ENCODE peak calls at places on chromosomes 11 and 22, in nine cellular contexts. One of them, this sample, is unnamed.

GRCh38 chr22:36347094-36347493 is 40.7 kb downstream of the MYH9 start:
- DNase-seq in CD8-positive, alpha-beta T cell: no peak
- DNase-seq in spleen: no peak
- DNase-seq in endodermal cell: no peak
- DNase-seq in CD4-positive, alpha-beta T cell: no peak
- DNase-seq in body of pancreas: no peak
- DNase-seq in ovary: no peak
- DNase-seq in keratinocyte: no peak
- DNase-seq in IMR-90: no peak
- DNase-seq in this sample: no peak

GRCh38 chr22:42388130-42388797 is 43.9 kb downstream of the NFAM1 start:
- DNase-seq in endodermal cell: no peak
- DNase-seq in body of pancreas: peak; percentile 23
- DNase-seq in CD8-positive, alpha-beta T cell: no peak
- DNase-seq in ovary: no peak
- DNase-seq in CD4-positive, alpha-beta T cell: no peak
- DNase-seq in IMR-90: peak; percentile 17
- DNase-seq in keratinocyte: no peak
- DNase-seq in spleen: no peak
- DNase-seq in this sample: no peak

GRCh38 chr22:25744694-25745093 is 2.7 kb downstream of the MYO18B start:
- DNase-seq in CD4-positive, alpha-beta T cell: no peak
- DNase-seq in keratinocyte: no peak
- DNase-seq in endodermal cell: no peak
- DNase-seq in ovary: no peak
- DNase-seq in IMR-90: no peak
- DNase-seq in CD8-positive, alpha-beta T cell: no peak
- DNase-seq in spleen: no peak
- DNase-seq in body of pancreas: no peak
- DNase-seq in this sample: no peak

GRCh38 chr11:34052608-34053160 is 1.2 kb downstream of the CAPRIN1 start:
- DNase-seq in IMR-90: no peak
- DNase-seq in keratinocyte: no peak
- DNase-seq in CD4-positive, alpha-beta T cell: peak; percentile 18
- DNase-seq in spleen: peak; percentile 89
- DNase-seq in body of pancreas: peak; percentile 38
- DNase-seq in ovary: no peak
- DNase-seq in CD8-positive, alpha-beta T cell: peak; percentile 1
- DNase-seq in endodermal cell: peak; percentile 67
- DNase-seq in this sample: no peak

GRCh38 chr11:128291835-128292234 is 295.5 kb downstream of the ETS1 start:
- DNase-seq in endodermal cell: no peak
- DNase-seq in CD8-positive, alpha-beta T cell: peak; percentile 35
- DNase-seq in body of pancreas: no peak
- DNase-seq in CD4-positive, alpha-beta T cell: peak; percentile 67
- DNase-seq in ovary: no peak
- DNase-seq in spleen: peak; percentile 84
- DNase-seq in IMR-90: no peak
- DNase-seq in keratinocyte: no peak
- DNase-seq in this sample: no peak

GRCh38 chr11:134359646-134360045 is 27.9 kb downstream of the GLB1L2 start:
- DNase-seq in spleen: peak; percentile 25
- DNase-seq in ovary: no peak
- DNase-seq in CD4-positive, alpha-beta T cell: no peak
- DNase-seq in body of pancreas: no peak
- DNase-seq in CD8-positive, alpha-beta T cell: no peak
- DNase-seq in IMR-90: no peak
- DNase-seq in endodermal cell: no peak
- DNase-seq in keratinocyte: no peak
- DNase-seq in this sample: no peak

GRCh38 chr11:125084761-125085231 is 21.7 kb downstream of the SLC37A2 start:
- DNase-seq in ovary: no peak
- DNase-seq in body of pancreas: no peak
- DNase-seq in keratinocyte: no peak
- DNase-seq in CD8-positive, alpha-beta T cell: no peak
- DNase-seq in endodermal cell: peak; percentile 31
- DNase-seq in IMR-90: no peak
- DNase-seq in CD4-positive, alpha-beta T cell: no peak
- DNase-seq in spleen: peak; percentile 69
- DNase-seq in this sample: no peak

GRCh38 chr22:19105867-19106802 is 16.1 kb downstream of the DGCR2 start:
- DNase-seq in keratinocyte: no peak
- DNase-seq in ovary: no peak
- DNase-seq in spleen: no peak
- DNase-seq in IMR-90: no peak
- DNase-seq in endodermal cell: no peak
- DNase-seq in CD4-positive, alpha-beta T cell: peak; percentile 52
- DNase-seq in body of pancreas: peak; percentile 35
- DNase-seq in CD8-positive, alpha-beta T cell: peak; percentile 36
- DNase-seq in this sample: no peak

GRCh38 chr22:42856179-42856864 is 751 bp downstream of the ARFGAP3 start:
- DNase-seq in endodermal cell: no peak
- DNase-seq in body of pancreas: peak; percentile 72
- DNase-seq in CD4-positive, alpha-beta T cell: peak; percentile 50
- DNase-seq in CD8-positive, alpha-beta T cell: no peak
- DNase-seq in IMR-90: peak; percentile 22
- DNase-seq in spleen: peak; percentile 88
- DNase-seq in ovary: peak; percentile 61
- DNase-seq in keratinocyte: no peak
- DNase-seq in this sample: no peak

GRCh38 chr22:45102896-45103420 is 60.8 kb upstream of the NUP50 start:
- DNase-seq in CD8-positive, alpha-beta T cell: no peak
- DNase-seq in IMR-90: no peak
- DNase-seq in ovary: no peak
- DNase-seq in spleen: no peak
- DNase-seq in CD4-positive, alpha-beta T cell: no peak
- DNase-seq in keratinocyte: no peak
- DNase-seq in endodermal cell: no peak
- DNase-seq in body of pancreas: no peak
- DNase-seq in this sample: no peak

GRCh38 chr11:1198766-1199688 is 23.8 kb upstream of the MUC5B start:
- DNase-seq in body of pancreas: peak; percentile 7
- DNase-seq in CD8-positive, alpha-beta T cell: no peak
- DNase-seq in IMR-90: no peak
- DNase-seq in keratinocyte: no peak
- DNase-seq in CD4-positive, alpha-beta T cell: no peak
- DNase-seq in endodermal cell: peak; percentile 42
- DNase-seq in ovary: no peak
- DNase-seq in spleen: peak; percentile 72
- DNase-seq in this sample: no peak

GRCh38 chr11:60830478-60831142 is 11.3 kb upstream of the CCDC86 start:
- DNase-seq in endodermal cell: no peak
- DNase-seq in CD8-positive, alpha-beta T cell: no peak
- DNase-seq in CD4-positive, alpha-beta T cell: no peak
- DNase-seq in spleen: no peak
- DNase-seq in keratinocyte: no peak
- DNase-seq in body of pancreas: no peak
- DNase-seq in ovary: no peak
- DNase-seq in IMR-90: no peak
- DNase-seq in this sample: no peak

GRCh38 chr11:126176853-126177470 is 34.5 kb downstream of the RPUSD4 start:
- DNase-seq in keratinocyte: no peak
- DNase-seq in ovary: no peak
- DNase-seq in body of pancreas: no peak
- DNase-seq in spleen: peak; percentile 45
- DNase-seq in endodermal cell: no peak
- DNase-seq in CD4-positive, alpha-beta T cell: no peak
- DNase-seq in IMR-90: no peak
- DNase-seq in CD8-positive, alpha-beta T cell: no peak
- DNase-seq in this sample: no peak

GRCh38 chr11:89487016-89487415 is 4.2 kb downstream of the NOX4 start:
- DNase-seq in IMR-90: peak; percentile 75
- DNase-seq in keratinocyte: no peak
- DNase-seq in spleen: no peak
- DNase-seq in CD4-positive, alpha-beta T cell: no peak
- DNase-seq in ovary: no peak
- DNase-seq in body of pancreas: no peak
- DNase-seq in endodermal cell: no peak
- DNase-seq in CD8-positive, alpha-beta T cell: no peak
- DNase-seq in this sample: no peak

GRCh38 chr11:72896431-72896830 is 82.2 kb downstream of the ATG16L2 start:
- DNase-seq in CD4-positive, alpha-beta T cell: no peak
- DNase-seq in IMR-90: no peak
- DNase-seq in CD8-positive, alpha-beta T cell: no peak
- DNase-seq in ovary: no peak
- DNase-seq in endodermal cell: no peak
- DNase-seq in body of pancreas: no peak
- DNase-seq in spleen: no peak
- DNase-seq in keratinocyte: no peak
- DNase-seq in this sample: no peak

GRCh38 chr22:39932918-39933649 is 27.1 kb upstream of the TMA7B start:
- DNase-seq in endodermal cell: peak; percentile 91
- DNase-seq in CD8-positive, alpha-beta T cell: peak; percentile 27
- DNase-seq in IMR-90: no peak
- DNase-seq in spleen: no peak
- DNase-seq in ovary: no peak
- DNase-seq in keratinocyte: no peak
- DNase-seq in CD4-positive, alpha-beta T cell: no peak
- DNase-seq in body of pancreas: peak; percentile 52
- DNase-seq in this sample: no peak

GRCh38 chr22:44024288-44024908 is at the start of gene PARVB:
- DNase-seq in endodermal cell: peak; percentile 66
- DNase-seq in keratinocyte: no peak
- DNase-seq in body of pancreas: peak; percentile 19
- DNase-seq in CD4-positive, alpha-beta T cell: no peak
- DNase-seq in spleen: peak; percentile 87
- DNase-seq in CD8-positive, alpha-beta T cell: no peak
- DNase-seq in IMR-90: no peak
- DNase-seq in ovary: peak; percentile 28
- DNase-seq in this sample: no peak

GRCh38 chr22:49136041-49136815 is 691.4 kb downstream of the BRD1 start:
- DNase-seq in endodermal cell: no peak
- DNase-seq in body of pancreas: no peak
- DNase-seq in ovary: no peak
- DNase-seq in keratinocyte: no peak
- DNase-seq in IMR-90: no peak
- DNase-seq in spleen: peak; percentile 53
- DNase-seq in CD4-positive, alpha-beta T cell: no peak
- DNase-seq in CD8-positive, alpha-beta T cell: no peak
- DNase-seq in this sample: no peak
- H3K27me3 ChIP-seq in endodermal cell: no peaks in the 10 kb centered on the region
- H3K27me3 ChIP-seq in body of pancreas: no peaks in the 10 kb centered on the region
- H3K27me3 ChIP-seq in ovary: no peaks in the 10 kb centered on the region
- H3K27me3 ChIP-seq in keratinocyte: no peaks in the 10 kb centered on the region
- H3K27me3 ChIP-seq in IMR-90: no peaks in the 10 kb centered on the region
- H3K27me3 ChIP-seq in spleen: peaks cover 71% of the 10 kb centered on the region
- H3K27me3 ChIP-seq in CD4-positive, alpha-beta T cell: no peaks in the 10 kb centered on the region
- H3K27me3 ChIP-seq in CD8-positive, alpha-beta T cell: no peaks in the 10 kb centered on the region
- H3K27me3 ChIP-seq in this sample: no peaks in the 10 kb centered on the region

GRCh38 chr11:27716216-27716615 is 16.0 kb upstream of the BDNF start:
- DNase-seq in spleen: no peak
- DNase-seq in body of pancreas: no peak
- DNase-seq in ovary: no peak
- DNase-seq in keratinocyte: no peak
- DNase-seq in CD8-positive, alpha-beta T cell: no peak
- DNase-seq in CD4-positive, alpha-beta T cell: no peak
- DNase-seq in endodermal cell: no peak
- DNase-seq in IMR-90: no peak
- DNase-seq in this sample: no peak
- TF ChIP-seq CTCF in spleen: no peak
- TF ChIP-seq CTCF in body of pancreas: no peak
- TF ChIP-seq CTCF in ovary: no peak
- TF ChIP-seq CTCF in keratinocyte: no peak
- TF ChIP-seq CTCF in CD8-positive, alpha-beta T cell: no peak
- TF ChIP-seq CTCF in CD4-positive, alpha-beta T cell: no peak
- TF ChIP-seq CTCF in endodermal cell: no peak
- TF ChIP-seq CTCF in IMR-90: no peak
- TF ChIP-seq CTCF in this sample: no peak

GRCh38 chr11:2522636-2523255 is 77.9 kb downstream of the KCNQ1 start:
- DNase-seq in CD8-positive, alpha-beta T cell: no peak
- DNase-seq in CD4-positive, alpha-beta T cell: no peak
- DNase-seq in body of pancreas: peak; percentile 12
- DNase-seq in ovary: peak; percentile 10
- DNase-seq in keratinocyte: no peak
- DNase-seq in IMR-90: no peak
- DNase-seq in endodermal cell: peak; percentile 34
- DNase-seq in spleen: peak; percentile 58
- DNase-seq in this sample: no peak

GRCh38 chr11:2525166-2525861 is 80.5 kb downstream of the KCNQ1 start:
- DNase-seq in CD4-positive, alpha-beta T cell: no peak
- DNase-seq in keratinocyte: no peak
- DNase-seq in ovary: peak; percentile 8
- DNase-seq in CD8-positive, alpha-beta T cell: no peak
- DNase-seq in spleen: peak; percentile 64
- DNase-seq in IMR-90: no peak
- DNase-seq in endodermal cell: peak; percentile 39
- DNase-seq in body of pancreas: peak; percentile 14
- DNase-seq in this sample: no peak

GRCh38 chr11:2521681-2522630 is 77.1 kb downstream of the KCNQ1 start:
- DNase-seq in spleen: peak; percentile 68
- DNase-seq in keratinocyte: no peak
- DNase-seq in CD8-positive, alpha-beta T cell: no peak
- DNase-seq in IMR-90: no peak
- DNase-seq in ovary: peak; percentile 16
- DNase-seq in body of pancreas: peak; percentile 14
- DNase-seq in CD4-positive, alpha-beta T cell: no peak
- DNase-seq in endodermal cell: peak; percentile 35
- DNase-seq in this sample: no peak

GRCh38 chr11:2524446-2525165 is 79.8 kb downstream of the KCNQ1 start:
- DNase-seq in CD4-positive, alpha-beta T cell: no peak
- DNase-seq in spleen: peak; percentile 59
- DNase-seq in IMR-90: no peak
- DNase-seq in keratinocyte: no peak
- DNase-seq in body of pancreas: peak; percentile 9
- DNase-seq in endodermal cell: peak; percentile 34
- DNase-seq in ovary: peak; percentile 8
- DNase-seq in CD8-positive, alpha-beta T cell: no peak
- DNase-seq in this sample: no peak

DNA sequence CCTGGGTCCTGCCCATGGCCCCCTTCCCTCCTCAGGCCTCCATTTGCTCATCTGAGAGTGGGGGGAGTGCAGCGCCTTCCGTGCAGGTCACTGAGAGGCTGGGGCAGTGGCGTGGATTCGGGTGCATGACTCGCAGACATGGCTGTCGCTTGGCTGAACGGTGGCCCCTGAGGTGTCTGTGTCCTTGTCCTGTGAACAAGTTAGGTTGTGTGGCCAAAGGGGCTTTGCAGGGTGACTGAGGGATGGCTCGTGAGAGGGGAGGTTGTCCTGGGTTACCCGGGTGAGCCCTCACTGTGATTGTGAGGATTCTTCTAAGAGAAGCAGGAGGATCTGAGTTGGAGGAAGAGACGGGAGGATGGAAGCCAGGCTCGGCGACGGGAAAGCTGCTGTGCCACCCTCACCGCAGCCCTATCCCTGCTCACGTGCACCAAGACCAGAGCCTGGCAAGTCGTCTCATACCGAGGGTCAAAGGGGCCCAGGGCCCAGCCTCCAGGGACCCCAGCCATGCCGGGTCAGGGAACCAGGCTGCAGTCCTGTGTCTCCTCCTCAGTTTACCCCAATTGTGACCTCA is 79.1 kb downstream of the KCNQ1 start:
- DNase-seq in keratinocyte: no peak
- DNase-seq in spleen: peak; percentile 66
- DNase-seq in CD4-positive, alpha-beta T cell: no peak
- DNase-seq in IMR-90: no peak
- DNase-seq in ovary: no peak
- DNase-seq in body of pancreas: peak; percentile 9
- DNase-seq in endodermal cell: peak; percentile 40
- DNase-seq in CD8-positive, alpha-beta T cell: no peak
- DNase-seq in this sample: no peak
- H3K27me3 ChIP-seq in keratinocyte: peaks cover 24% of the 10 kb centered on the region
- H3K27me3 ChIP-seq in spleen: no peaks in the 10 kb centered on the region
- H3K27me3 ChIP-seq in CD4-positive, alpha-beta T cell: no peaks in the 10 kb centered on the region
- H3K27me3 ChIP-seq in IMR-90: peaks cover 48% of the 10 kb centered on the region
- H3K27me3 ChIP-seq in ovary: no peaks in the 10 kb centered on the region
- H3K27me3 ChIP-seq in body of pancreas: no peaks in the 10 kb centered on the region
- H3K27me3 ChIP-seq in endodermal cell: no peaks in the 10 kb centered on the region
- H3K27me3 ChIP-seq in CD8-positive, alpha-beta T cell: no peaks in the 10 kb centered on the region
- H3K27me3 ChIP-seq in this sample: no peaks in the 10 kb centered on the region

GRCh38 chr11:78417888-78418583 is 416 bp upstream of the GAB2 start:
- DNase-seq in IMR-90: peak; percentile 69
- DNase-seq in keratinocyte: no peak
- DNase-seq in body of pancreas: peak; percentile 78
- DNase-seq in CD4-positive, alpha-beta T cell: peak; percentile 71
- DNase-seq in spleen: peak; percentile 96
- DNase-seq in ovary: peak; percentile 85
- DNase-seq in endodermal cell: peak; percentile 92
- DNase-seq in CD8-positive, alpha-beta T cell: peak; percentile 57
- DNase-seq in this sample: no peak
- TF ChIP-seq CTCF in IMR-90: peak; percentile 29
- TF ChIP-seq CTCF in keratinocyte: no peak
- TF ChIP-seq CTCF in body of pancreas: peak; percentile 77
- TF ChIP-seq CTCF in CD4-positive, alpha-beta T cell: no peak
- TF ChIP-seq CTCF in spleen: no peak
- TF ChIP-seq CTCF in ovary: peak; percentile 54
- TF ChIP-seq CTCF in endodermal cell: peak; percentile 47
- TF ChIP-seq CTCF in CD8-positive, alpha-beta T cell: no peak
- TF ChIP-seq CTCF in this sample: peak; percentile 6

This sample was measured in BJ.